ENCODE peak calls at places on chromosome 5, in eight cellular contexts. J is colonic mucosa, W is PC-3, M is HCT116, K is IMR-90, S is neural progenitor cell, X is astrocyte, H is K562. Q is an unnamed sample.
A peak's percentile ranks its signal among the peaks of the same experiment; 100 is the strongest.

GRCh38 chr5:170251462-170251861 is 18.7 kb downstream of the C5orf58 start:
- DNase-seq in J (no peak), W (peak; percentile 16), M (no peak), K (no peak), S (no peak), X (no peak), H (no peak), Q (no peak)

GRCh38 chr5:157266286-157267007 is 524 bp downstream of the CYFIP2 start:
- DNase-seq in J (peak; percentile 48), W (peak; percentile 65), M (no peak), K (no peak), S (peak; percentile 78), X (no peak), H (no peak), Q (no peak)

GRCh38 chr5:173020154-173020581 is 36.0 kb upstream of the CREBRF start:
- DNase-seq in J (no peak), W (no peak), M (no peak), K (no peak), S (no peak), X (peak; percentile 20), H (peak; percentile 75), Q (no peak)

GRCh38 chr5:173010021-173010420 is 26.4 kb downstream of the ATP6V0E1 start:
- DNase-seq in J (no peak), W (no peak), M (no peak), K (peak; percentile 62), S (no peak), X (peak; percentile 17), H (no peak), Q (peak; percentile 33)

GRCh38 chr5:180133060-180133459 is 61.5 kb upstream of the RNF130 start:
- DNase-seq in J (no peak), W (no peak), M (no peak), K (no peak), S (no peak), X (no peak), H (no peak), Q (no peak)

GRCh38 chr5:150213530-150213929 is 23.7 kb downstream of the SLC6A7 start:
- DNase-seq in J (no peak), W (no peak), M (no peak), K (peak; percentile 75), S (no peak), X (peak; percentile 32), H (no peak), Q (peak; percentile 58)

GRCh38 chr5:66840527-66841013 is 244.4 kb downstream of the MAST4 start:
- DNase-seq in J (no peak), W (peak; percentile 1), M (no peak), K (no peak), S (no peak), X (peak; percentile 12), H (no peak), Q (no peak)

GRCh38 chr5:126208691-126209090 is 214.5 kb upstream of the GRAMD2B start:
- DNase-seq in J (no peak), W (no peak), M (no peak), K (no peak), S (no peak), X (no peak), H (no peak), Q (no peak)

GRCh38 chr5:62138607-62139006 is 167.4 kb upstream of the KIF2A start:
- DNase-seq in J (no peak), W (no peak), M (no peak), K (no peak), S (peak; percentile 71), X (no peak), H (no peak), Q (no peak)

GRCh38 chr5:181217111-181217804 is 5.8 kb upstream of the TRIM41 start:
- DNase-seq in J (peak; percentile 57), W (peak; percentile 48), M (no peak), K (peak; percentile 55), S (peak; percentile 83), X (peak; percentile 47), H (peak; percentile 83), Q (peak; percentile 58)

GRCh38 chr5:38208782-38209378 is 49.5 kb upstream of the EGFLAM start:
- DNase-seq in J (no peak), W (peak; percentile 74), M (peak; percentile 47), K (peak; percentile 31), S (peak; percentile 68), X (peak; percentile 16), H (peak; percentile 69), Q (peak; percentile 51)
- TF ChIP-seq CTCF in J (no peak), W (peak; percentile 80), M (peak; percentile 57), K (peak; percentile 41), S (peak; percentile 71), X (peak; percentile 41), H (peak; percentile 64), Q (peak; percentile 54)

GRCh38 chr5:42993516-42994284 is 46.4 kb downstream of the ANXA2R start:
- DNase-seq in J (peak; percentile 35), W (no peak), M (no peak), K (peak; percentile 89), S (peak; percentile 37), X (peak; percentile 86), H (peak; percentile 75), Q (peak; percentile 88)

GRCh38 chr5:42991477-42992034 is 48.6 kb downstream of the ANXA2R start:
- DNase-seq in J (no peak), W (no peak), M (no peak), K (peak; percentile 24), S (no peak), X (peak; percentile 31), H (peak; percentile 50), Q (peak; percentile 41)

GRCh38 chr5:42994285-42995151 is 45.6 kb downstream of the ANXA2R start:
- DNase-seq in J (peak; percentile 90), W (no peak), M (peak; percentile 81), K (peak; percentile 93), S (peak; percentile 95), X (peak; percentile 91), H (peak; percentile 96), Q (peak; percentile 94)

GRCh38 chr5:42992035-42992570 is 48.0 kb downstream of the ANXA2R start:
- DNase-seq in J (peak; percentile 65), W (no peak), M (peak; percentile 42), K (peak; percentile 88), S (peak; percentile 79), X (peak; percentile 82), H (peak; percentile 81), Q (peak; percentile 95)

GRCh38 chr5:42995152-42995751 is 44.9 kb downstream of the ANXA2R start:
- DNase-seq in J (no peak), W (no peak), M (no peak), K (peak; percentile 38), S (peak; percentile 33), X (peak; percentile 44), H (peak; percentile 27), Q (peak; percentile 60)
- H3K9ac ChIP-seq in J (no peak overlapping the region), W (no peak overlapping the region), M (no peak overlapping the region), K (peak overlapping the region; percentile 91), S (no peak overlapping the region), X (peak overlapping the region; percentile 82), H (peak overlapping the region; percentile 82), Q (peak overlapping the region; percentile 32)

DNA sequence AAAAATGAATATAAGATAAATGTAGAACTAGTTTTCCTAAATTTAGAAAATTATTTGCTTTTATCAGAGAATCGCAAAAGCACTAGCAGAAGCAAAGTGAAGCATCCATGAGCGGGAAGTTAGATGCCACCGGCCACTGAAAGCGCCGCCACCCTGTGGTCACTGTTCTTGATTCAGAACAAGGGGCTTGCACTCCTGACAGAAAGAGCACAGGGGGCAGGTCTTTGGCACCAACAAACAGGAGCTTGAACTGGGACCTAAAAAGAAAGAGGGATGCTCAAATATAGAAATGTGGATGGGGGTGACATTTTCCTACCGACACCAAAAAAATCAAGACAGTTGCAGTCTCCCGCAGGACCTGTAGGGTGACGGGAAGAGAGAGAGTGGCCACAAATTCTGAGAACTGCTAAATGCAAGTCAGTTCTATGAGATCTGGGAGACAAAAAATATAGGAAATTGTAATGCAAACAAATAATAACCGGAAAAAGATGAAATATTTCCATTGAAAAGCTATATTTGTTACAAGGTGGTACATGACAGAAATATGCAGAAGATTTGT is 144.3 kb downstream of the CDH12 start:
- DNase-seq in J (no peak), W (no peak), M (no peak), K (no peak), S (peak; percentile 61), X (no peak), H (no peak), Q (no peak)
- TF ChIP-seq CTCF in J (no peak), W (peak; percentile 14), M (no peak), K (no peak), S (peak; percentile 47), X (no peak), H (no peak), Q (no peak)

GRCh38 chr5:73564018-73564417 is 1.4 kb downstream of the ANKRA2 start:
- DNase-seq in J (no peak), W (no peak), M (no peak), K (no peak), S (no peak), X (no peak), H (peak; percentile 12), Q (no peak)
- H3K9ac ChIP-seq in J (no peak overlapping the region), W (peak overlapping the region; percentile 85), M (peak overlapping the region; percentile 94), K (peak overlapping the region; percentile 76), S (peak overlapping the region; percentile 90), X (peak overlapping the region; percentile 94), H (peak overlapping the region; percentile 96), Q (no peak overlapping the region)

GRCh38 chr5:37724395-37725125 is 115.3 kb downstream of the GDNF start:
- DNase-seq in J (no peak), W (peak; percentile 66), M (no peak), K (no peak), S (no peak), X (peak; percentile 69), H (no peak), Q (peak; percentile 60)
- TF ChIP-seq CTCF in J (no peak), W (peak; percentile 19), M (peak; percentile 24), K (no peak), S (peak; percentile 10), X (no peak), H (no peak), Q (no peak)

DNA sequence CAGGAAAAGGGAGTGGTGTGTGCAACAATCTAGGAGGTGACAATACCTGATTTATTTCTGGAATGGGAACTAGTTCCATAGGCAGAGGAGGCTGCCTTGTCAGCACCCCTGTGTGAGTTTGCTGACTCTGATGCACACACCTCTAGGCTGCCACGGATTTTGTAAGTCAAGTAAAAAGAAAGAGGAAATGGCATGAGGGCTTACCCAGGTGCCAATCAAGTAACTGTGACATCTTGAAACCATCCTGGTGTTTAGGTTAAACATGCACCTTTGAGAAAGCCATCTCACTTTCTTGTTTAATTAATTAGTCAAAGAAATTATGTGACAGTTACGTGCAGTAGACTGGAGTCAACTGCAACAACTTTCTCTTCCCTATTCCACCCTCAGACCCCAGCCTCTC is 32.3 kb upstream of the FAM81B start:
- DNase-seq in J (no peak), W (no peak), M (no peak), K (no peak), S (no peak), X (no peak), H (no peak), Q (no peak)
- H3K9ac ChIP-seq in J (no peak overlapping the region), W (no peak overlapping the region), M (no peak overlapping the region), K (no peak overlapping the region), S (no peak overlapping the region), X (no peak overlapping the region), H (no peak overlapping the region), Q (no peak overlapping the region)

Q was measured in fibroblast of lung.